ENCODE peak calls at places on chromosomes 12 and 14, in seven cellular contexts. X, S, T, Q, N, Y and C are unnamed samples.

GRCh38 chr14:32426596-32427408 is 97.7 kb downstream of the AKAP6 start:
- DNase-seq in X (no peak), S (no peak), T (no peak), Q (no peak), N (no peak), Y (no peak), C (no peak)

GRCh38 chr12:104713444-104713843 is 244.6 kb downstream of the SLC41A2 start:
- DNase-seq in X (no peak), S (no peak), T (no peak), Q (no peak), N (no peak), Y (no peak), C (no peak)

GRCh38 chr12:3275171-3276041 is 198.2 kb downstream of the TSPAN9 start:
- DNase-seq in X (peak), S (peak), T (peak), Q (peak), N (peak), Y (peak), C (peak)

GRCh38 chr12:47808049-47808448 is 11.7 kb downstream of the HDAC7 start:
- DNase-seq in X (peak), S (peak), T (peak), Q (no peak), N (peak), Y (no peak), C (peak)

GRCh38 chr14:33680873-33681272 is 270.0 kb downstream of the EGLN3 start:
- DNase-seq in X (no peak), S (no peak), T (no peak), Q (no peak), N (no peak), Y (no peak), C (no peak)

GRCh38 chr14:68952544-68953535 is 26.3 kb downstream of the ACTN1 start:
- DNase-seq in X (no peak), S (no peak), T (no peak), Q (no peak), N (peak), Y (peak), C (peak)

GRCh38 chr14:68682166-68683103 is 110.4 kb downstream of the ZFP36L1 start:
- DNase-seq in X (peak), S (peak), T (peak), Q (peak), N (peak), Y (peak), C (peak)

GRCh38 chr12:47811581-47812484 is 7.9 kb downstream of the HDAC7 start:
- DNase-seq in X (peak), S (no peak), T (no peak), Q (peak), N (peak), Y (peak), C (peak)

GRCh38 chr14:53304726-53305381 is 151.7 kb upstream of the DDHD1 start:
- DNase-seq in X (no peak), S (no peak), T (no peak), Q (no peak), N (no peak), Y (peak), C (peak)

GRCh38 chr12:124454352-124454725 is 113.1 kb downstream of the NCOR2 start:
- DNase-seq in X (no peak), S (no peak), T (no peak), Q (no peak), N (no peak), Y (no peak), C (no peak)

GRCh38 chr12:77591959-77592358 is 238.7 kb upstream of the NAV3 start:
- DNase-seq in X (peak), S (no peak), T (no peak), Q (no peak), N (no peak), Y (no peak), C (no peak)

GRCh38 chr12:38152816-38153736 is 163.5 kb upstream of the ALG10B start:
- DNase-seq in X (no peak), S (no peak), T (no peak), Q (no peak), N (no peak), Y (no peak), C (no peak)

GRCh38 chr12:121791671-121792496 is 1.6 kb downstream of the RHOF start:
- DNase-seq in X (no peak), S (peak), T (peak), Q (no peak), N (no peak), Y (no peak), C (no peak)

GRCh38 chr14:28661171-28661772 is 105.3 kb upstream of the FOXG1 start:
- DNase-seq in X (no peak), S (no peak), T (no peak), Q (no peak), N (peak), Y (peak), C (peak)

GRCh38 chr12:131930510-131930909 is 1.4 kb downstream of the PUS1 start:
- DNase-seq in X (no peak), S (no peak), T (no peak), Q (no peak), N (no peak), Y (no peak), C (no peak)

GRCh38 chr14:51472881-51473280 is 178.8 kb upstream of the FRMD6 start:
- DNase-seq in X (peak), S (no peak), T (no peak), Q (no peak), N (peak), Y (peak), C (no peak)

GRCh38 chr12:123398177-123398916 is 14.4 kb downstream of the KMT5A start:
- DNase-seq in X (peak), S (no peak), T (no peak), Q (no peak), N (peak), Y (peak), C (peak)

GRCh38 chr12:89863968-89864367 is 155.3 kb upstream of the ATP2B1 start:
- DNase-seq in X (no peak), S (no peak), T (no peak), Q (no peak), N (no peak), Y (no peak), C (peak)

GRCh38 chr12:104464899-104465298 is 8.2 kb downstream of the CHST11 start:
- DNase-seq in X (no peak), S (no peak), T (no peak), Q (no peak), N (no peak), Y (no peak), C (no peak)

GRCh38 chr14:67487937-67488893 is at the start of gene TMEM229B:
- DNase-seq in X (peak), S (peak), T (peak), Q (no peak), N (no peak), Y (no peak), C (no peak)

GRCh38 chr14:72472845-72473244 is 421.1 kb downstream of the DPF3 start:
- DNase-seq in X (no peak), S (no peak), T (no peak), Q (no peak), N (peak), Y (no peak), C (peak)

GRCh38 chr14:99751539-99752485 is 41.4 kb upstream of the EML1 start:
- DNase-seq in X (no peak), S (no peak), T (no peak), Q (no peak), N (peak), Y (peak), C (peak)

GRCh38 chr14:30949651-30950050 is 75.3 kb downstream of the COCH start:
- DNase-seq in X (no peak), S (no peak), T (no peak), Q (no peak), N (no peak), Y (no peak), C (no peak)

GRCh38 chr14:93115920-93116675 is at the start of gene ITPK1:
- DNase-seq in X (peak), S (peak), T (peak), Q (no peak), N (peak), Y (peak), C (peak)

GRCh38 chr12:40646891-40647290 is 45.3 kb upstream of the CNTN1 start:
- DNase-seq in X (no peak), S (no peak), T (no peak), Q (no peak), N (no peak), Y (no peak), C (no peak)

GRCh38 chr12:42584539-42585174 is 4.9 kb downstream of the PRICKLE1 start:
- DNase-seq in X (no peak), S (no peak), T (no peak), Q (no peak), N (peak), Y (no peak), C (no peak)

GRCh38 chr12:124461851-124462623 is 105.4 kb downstream of the NCOR2 start:
- DNase-seq in X (no peak), S (no peak), T (no peak), Q (no peak), N (peak), Y (no peak), C (no peak)

GRCh38 chr12:79689477-79690155 is 1.1 kb downstream of the PAWR start:
- DNase-seq in X (peak), S (peak), T (no peak), Q (peak), N (peak), Y (peak), C (peak)

GRCh38 chr14:64990939-64991338 is 4.2 kb downstream of the FNTB start:
- DNase-seq in X (no peak), S (no peak), T (no peak), Q (no peak), N (no peak), Y (no peak), C (no peak)

DNA sequence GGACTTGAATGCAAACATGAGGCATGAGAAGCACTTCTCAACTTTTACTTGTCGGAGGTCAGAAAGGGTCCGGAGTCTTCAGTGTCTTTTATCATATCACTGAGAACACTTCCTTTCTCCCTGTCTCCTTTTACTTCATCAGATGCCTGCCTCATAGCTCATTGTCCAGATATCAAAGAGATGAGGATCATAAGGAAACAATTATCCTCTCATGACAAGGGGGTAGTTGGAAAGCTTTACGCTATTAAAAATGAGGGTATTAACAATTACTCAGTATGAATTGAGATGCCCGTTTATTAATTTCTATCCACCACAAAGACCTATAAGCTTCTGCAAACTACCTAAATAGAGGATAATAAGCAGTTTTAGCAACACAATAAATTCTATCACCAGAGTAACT is 214.1 kb upstream of the FLRT2 start:
- DNase-seq in X (no peak), S (no peak), T (no peak), Q (no peak), N (peak), Y (peak), C (no peak)
- H3K4me3 ChIP-seq in X (no peak), S (no peak), T (no peak), Q (no peak), N (no peak), Y (no peak), C (no peak)

GRCh38 chr12:109844983-109845841 is 12.0 kb upstream of the TRPV4 start:
- DNase-seq in X (peak), S (peak), T (peak), Q (peak), N (peak), Y (peak), C (peak)
- H3K4me3 ChIP-seq in X (no peak), S (no peak), T (peak), Q (no peak), N (peak), Y (peak), C (peak)

DNA sequence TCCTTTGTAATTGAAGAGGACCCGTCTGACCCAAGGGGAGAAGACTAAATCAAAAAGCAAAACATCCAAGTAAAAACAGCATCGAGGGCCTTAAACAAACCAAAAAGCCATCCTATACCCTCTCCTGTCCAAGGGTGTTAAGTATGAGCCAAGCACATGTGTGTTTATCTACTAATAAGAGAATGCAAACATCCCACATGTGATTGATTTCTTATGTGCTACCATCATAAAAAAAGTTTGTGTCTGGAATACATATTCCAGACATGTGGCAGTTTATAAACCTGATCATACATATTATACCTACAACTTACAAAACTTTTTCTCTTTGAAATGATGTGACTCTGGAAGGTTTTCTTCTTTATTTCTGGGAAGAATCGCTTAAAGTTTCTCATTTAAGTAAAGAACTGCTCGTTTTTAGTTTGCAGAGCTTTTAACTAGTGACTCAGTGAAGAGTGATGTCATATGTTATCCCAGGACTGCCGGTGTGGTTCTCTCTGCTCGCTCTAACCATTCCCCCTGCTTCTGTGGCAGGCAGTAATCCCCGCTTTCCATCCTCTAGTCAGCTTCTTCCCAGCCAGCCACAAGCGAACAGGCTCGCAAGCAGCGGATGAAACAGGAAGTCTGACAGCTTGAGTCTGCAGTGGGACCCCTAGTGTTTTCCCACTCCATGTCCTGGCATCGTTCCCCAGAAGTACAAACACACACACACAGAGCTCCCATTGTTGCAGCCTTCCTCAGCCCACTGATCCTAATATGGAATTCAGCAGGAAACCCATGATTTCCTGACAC is 431 bp upstream of the RHOJ start:
- DNase-seq in X (peak), S (no peak), T (no peak), Q (peak), N (peak), Y (peak), C (peak)
- H3K4me3 ChIP-seq in X (no peak), S (no peak), T (no peak), Q (no peak), N (peak), Y (peak), C (peak)

GRCh38 chr12:106018286-106018685 is 120.5 kb downstream of the NUAK1 start:
- DNase-seq in X (no peak), S (no peak), T (no peak), Q (no peak), N (no peak), Y (no peak), C (no peak)

GRCh38 chr12:106020736-106021135 is 118.0 kb downstream of the NUAK1 start:
- DNase-seq in X (no peak), S (no peak), T (no peak), Q (no peak), N (no peak), Y (no peak), C (no peak)

GRCh38 chr12:106022568-106023012 is 116.2 kb downstream of the NUAK1 start:
- DNase-seq in X (peak), S (no peak), T (no peak), Q (no peak), N (no peak), Y (no peak), C (peak)

GRCh38 chr12:106021516-106021915 is 117.2 kb downstream of the NUAK1 start:
- DNase-seq in X (no peak), S (no peak), T (no peak), Q (no peak), N (no peak), Y (no peak), C (peak)

DNA sequence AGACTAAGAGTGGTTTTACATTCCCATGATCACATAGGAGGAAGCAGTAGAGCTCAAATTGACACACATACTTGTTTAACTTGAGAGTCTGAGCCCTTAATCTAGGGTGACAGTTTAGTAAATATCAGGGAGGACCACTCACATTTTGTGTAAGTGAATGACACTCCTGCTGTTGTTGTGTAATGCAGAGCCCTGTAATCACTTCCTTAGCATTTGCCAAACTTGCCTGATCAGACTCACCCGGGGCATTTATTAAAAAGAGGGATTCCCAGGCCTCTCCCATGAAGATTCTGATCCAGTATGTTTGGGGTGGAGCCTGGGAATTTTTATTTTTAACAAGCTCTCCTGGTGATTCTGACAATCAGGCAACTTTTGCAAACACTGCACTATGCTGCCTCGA is 119.6 kb downstream of the NUAK1 start:
- DNase-seq in X (no peak), S (no peak), T (no peak), Q (no peak), N (peak), Y (no peak), C (no peak)
- H3K4me3 ChIP-seq in X (no peak), S (no peak), T (no peak), Q (no peak), N (no peak), Y (no peak), C (no peak)

GRCh38 chr12:54360717-54361456 is 3.4 kb downstream of the GPR84 start:
- DNase-seq in X (peak), S (peak), T (no peak), Q (no peak), N (peak), Y (peak), C (peak)
- H3K4me3 ChIP-seq in X (no peak), S (no peak), T (no peak), Q (no peak), N (no peak), Y (no peak), C (no peak)